ENCODE peak calls at places on chromosomes 4 and X, in nine cellular contexts. One of them, this sample, is unnamed.

GRCh38 chr4:133394971-133395627 is 246.0 kb downstream of the PCDH10 start:
- DNase-seq in sciatic nerve: no peak
- DNase-seq in AG10803: no peak
- DNase-seq in NCI-H2171 treated with DMSO at 0.1 percent for 48 hours: no peak
- DNase-seq in HEK293T: no peak
- DNase-seq in CD8-positive, alpha-beta T cell: no peak
- DNase-seq in activated CD4-positive, alpha-beta T cell treated with anti-CD3 and anti-CD28 coated beads, Interleukin-2, amount 50 U/mL, for 1 hour: no peak
- DNase-seq in NCI-H1436 treated with DMSO at 0.1 percent for 48 hours: no peak
- DNase-seq in esophagus muscularis mucosa: no peak
- DNase-seq in this sample: no peak

GRCh38 chrX:80806557-80806956 is 3.1 kb downstream of the BRWD3 start:
- DNase-seq in AG10803: no peak
- DNase-seq in HEK293T: no peak
- DNase-seq in CD8-positive, alpha-beta T cell: no peak
- DNase-seq in NCI-H1436 treated with DMSO at 0.1 percent for 48 hours: no peak
- DNase-seq in sciatic nerve: no peak
- DNase-seq in activated CD4-positive, alpha-beta T cell treated with anti-CD3 and anti-CD28 coated beads, Interleukin-2, amount 50 U/mL, for 1 hour: no peak
- DNase-seq in NCI-H2171 treated with DMSO at 0.1 percent for 48 hours: no peak
- DNase-seq in esophagus muscularis mucosa: no peak
- DNase-seq in this sample: no peak

GRCh38 chr4:40448875-40449274 is 113.7 kb downstream of the CHRNA9 start:
- DNase-seq in activated CD4-positive, alpha-beta T cell treated with anti-CD3 and anti-CD28 coated beads, Interleukin-2, amount 50 U/mL, for 1 hour: no peak
- DNase-seq in AG10803: no peak
- DNase-seq in HEK293T: no peak
- DNase-seq in NCI-H1436 treated with DMSO at 0.1 percent for 48 hours: no peak
- DNase-seq in CD8-positive, alpha-beta T cell: no peak
- DNase-seq in sciatic nerve: no peak
- DNase-seq in esophagus muscularis mucosa: no peak
- DNase-seq in NCI-H2171 treated with DMSO at 0.1 percent for 48 hours: no peak
- DNase-seq in this sample: no peak

GRCh38 chr4:27397886-27398285 is 537.2 kb downstream of the STIM2 start:
- DNase-seq in NCI-H2171 treated with DMSO at 0.1 percent for 48 hours: no peak
- DNase-seq in HEK293T: no peak
- DNase-seq in CD8-positive, alpha-beta T cell: no peak
- DNase-seq in AG10803: peak
- DNase-seq in activated CD4-positive, alpha-beta T cell treated with anti-CD3 and anti-CD28 coated beads, Interleukin-2, amount 50 U/mL, for 1 hour: no peak
- DNase-seq in NCI-H1436 treated with DMSO at 0.1 percent for 48 hours: no peak
- DNase-seq in sciatic nerve: no peak
- DNase-seq in esophagus muscularis mucosa: no peak
- DNase-seq in this sample: no peak

GRCh38 chr4:38889143-38889542 is 21.5 kb downstream of the FAM114A1 start:
- DNase-seq in NCI-H2171 treated with DMSO at 0.1 percent for 48 hours: no peak
- DNase-seq in activated CD4-positive, alpha-beta T cell treated with anti-CD3 and anti-CD28 coated beads, Interleukin-2, amount 50 U/mL, for 1 hour: no peak
- DNase-seq in CD8-positive, alpha-beta T cell: no peak
- DNase-seq in NCI-H1436 treated with DMSO at 0.1 percent for 48 hours: no peak
- DNase-seq in esophagus muscularis mucosa: no peak
- DNase-seq in AG10803: peak
- DNase-seq in HEK293T: no peak
- DNase-seq in sciatic nerve: no peak
- DNase-seq in this sample: no peak

GRCh38 chrX:24874604-24875247 is 141.0 kb downstream of the ARX start:
- DNase-seq in CD8-positive, alpha-beta T cell: no peak
- DNase-seq in esophagus muscularis mucosa: no peak
- DNase-seq in NCI-H1436 treated with DMSO at 0.1 percent for 48 hours: no peak
- DNase-seq in AG10803: no peak
- DNase-seq in sciatic nerve: no peak
- DNase-seq in activated CD4-positive, alpha-beta T cell treated with anti-CD3 and anti-CD28 coated beads, Interleukin-2, amount 50 U/mL, for 1 hour: no peak
- DNase-seq in HEK293T: no peak
- DNase-seq in NCI-H2171 treated with DMSO at 0.1 percent for 48 hours: no peak
- DNase-seq in this sample: no peak

GRCh38 chr4:7023901-7024300 is 19.3 kb upstream of the TADA2B start:
- DNase-seq in CD8-positive, alpha-beta T cell: no peak
- DNase-seq in AG10803: no peak
- DNase-seq in HEK293T: no peak
- DNase-seq in esophagus muscularis mucosa: no peak
- DNase-seq in activated CD4-positive, alpha-beta T cell treated with anti-CD3 and anti-CD28 coated beads, Interleukin-2, amount 50 U/mL, for 1 hour: no peak
- DNase-seq in NCI-H1436 treated with DMSO at 0.1 percent for 48 hours: no peak
- DNase-seq in NCI-H2171 treated with DMSO at 0.1 percent for 48 hours: no peak
- DNase-seq in sciatic nerve: no peak
- DNase-seq in this sample: no peak

GRCh38 chr4:152643153-152644035 is 36.4 kb downstream of the TMEM154 start:
- DNase-seq in activated CD4-positive, alpha-beta T cell treated with anti-CD3 and anti-CD28 coated beads, Interleukin-2, amount 50 U/mL, for 1 hour: no peak
- DNase-seq in esophagus muscularis mucosa: no peak
- DNase-seq in NCI-H1436 treated with DMSO at 0.1 percent for 48 hours: no peak
- DNase-seq in AG10803: no peak
- DNase-seq in CD8-positive, alpha-beta T cell: no peak
- DNase-seq in sciatic nerve: no peak
- DNase-seq in HEK293T: no peak
- DNase-seq in NCI-H2171 treated with DMSO at 0.1 percent for 48 hours: no peak
- DNase-seq in this sample: no peak

GRCh38 chr4:123495530-123495929 is 98.9 kb downstream of the SPRY1 start:
- DNase-seq in CD8-positive, alpha-beta T cell: no peak
- DNase-seq in esophagus muscularis mucosa: no peak
- DNase-seq in AG10803: no peak
- DNase-seq in NCI-H1436 treated with DMSO at 0.1 percent for 48 hours: no peak
- DNase-seq in HEK293T: no peak
- DNase-seq in activated CD4-positive, alpha-beta T cell treated with anti-CD3 and anti-CD28 coated beads, Interleukin-2, amount 50 U/mL, for 1 hour: no peak
- DNase-seq in NCI-H2171 treated with DMSO at 0.1 percent for 48 hours: no peak
- DNase-seq in sciatic nerve: no peak
- DNase-seq in this sample: no peak

GRCh38 chr4:75158451-75158850 is 225.5 kb downstream of the PARM1 start:
- DNase-seq in sciatic nerve: no peak
- DNase-seq in esophagus muscularis mucosa: no peak
- DNase-seq in NCI-H2171 treated with DMSO at 0.1 percent for 48 hours: no peak
- DNase-seq in HEK293T: no peak
- DNase-seq in activated CD4-positive, alpha-beta T cell treated with anti-CD3 and anti-CD28 coated beads, Interleukin-2, amount 50 U/mL, for 1 hour: no peak
- DNase-seq in AG10803: no peak
- DNase-seq in CD8-positive, alpha-beta T cell: no peak
- DNase-seq in NCI-H1436 treated with DMSO at 0.1 percent for 48 hours: no peak
- DNase-seq in this sample: no peak

GRCh38 chr4:13322681-13323101 is 161.4 kb downstream of the RAB28 start:
- DNase-seq in activated CD4-positive, alpha-beta T cell treated with anti-CD3 and anti-CD28 coated beads, Interleukin-2, amount 50 U/mL, for 1 hour: no peak
- DNase-seq in NCI-H1436 treated with DMSO at 0.1 percent for 48 hours: no peak
- DNase-seq in CD8-positive, alpha-beta T cell: no peak
- DNase-seq in AG10803: peak
- DNase-seq in HEK293T: no peak
- DNase-seq in NCI-H2171 treated with DMSO at 0.1 percent for 48 hours: no peak
- DNase-seq in esophagus muscularis mucosa: no peak
- DNase-seq in sciatic nerve: no peak
- DNase-seq in this sample: no peak

GRCh38 chr4:125739760-125740159 is 425.0 kb downstream of the FAT4 start:
- DNase-seq in activated CD4-positive, alpha-beta T cell treated with anti-CD3 and anti-CD28 coated beads, Interleukin-2, amount 50 U/mL, for 1 hour: no peak
- DNase-seq in esophagus muscularis mucosa: no peak
- DNase-seq in NCI-H1436 treated with DMSO at 0.1 percent for 48 hours: no peak
- DNase-seq in AG10803: peak
- DNase-seq in NCI-H2171 treated with DMSO at 0.1 percent for 48 hours: no peak
- DNase-seq in CD8-positive, alpha-beta T cell: no peak
- DNase-seq in sciatic nerve: no peak
- DNase-seq in HEK293T: no peak
- DNase-seq in this sample: no peak

GRCh38 chrX:22081475-22082092 is 49.5 kb downstream of the PHEX start:
- DNase-seq in HEK293T: peak
- DNase-seq in esophagus muscularis mucosa: no peak
- DNase-seq in NCI-H2171 treated with DMSO at 0.1 percent for 48 hours: no peak
- DNase-seq in NCI-H1436 treated with DMSO at 0.1 percent for 48 hours: no peak
- DNase-seq in CD8-positive, alpha-beta T cell: peak
- DNase-seq in sciatic nerve: peak
- DNase-seq in AG10803: peak
- DNase-seq in activated CD4-positive, alpha-beta T cell treated with anti-CD3 and anti-CD28 coated beads, Interleukin-2, amount 50 U/mL, for 1 hour: peak
- DNase-seq in this sample: no peak

GRCh38 chr4:101593666-101594065 is 196.9 kb upstream of the BANK1 start:
- DNase-seq in esophagus muscularis mucosa: no peak
- DNase-seq in NCI-H1436 treated with DMSO at 0.1 percent for 48 hours: no peak
- DNase-seq in AG10803: no peak
- DNase-seq in NCI-H2171 treated with DMSO at 0.1 percent for 48 hours: no peak
- DNase-seq in sciatic nerve: no peak
- DNase-seq in CD8-positive, alpha-beta T cell: no peak
- DNase-seq in activated CD4-positive, alpha-beta T cell treated with anti-CD3 and anti-CD28 coated beads, Interleukin-2, amount 50 U/mL, for 1 hour: no peak
- DNase-seq in HEK293T: no peak
- DNase-seq in this sample: no peak

GRCh38 chrX:86830685-86831084 is 682.4 kb downstream of the DACH2 start:
- DNase-seq in HEK293T: no peak
- DNase-seq in AG10803: no peak
- DNase-seq in CD8-positive, alpha-beta T cell: no peak
- DNase-seq in esophagus muscularis mucosa: no peak
- DNase-seq in NCI-H2171 treated with DMSO at 0.1 percent for 48 hours: no peak
- DNase-seq in sciatic nerve: no peak
- DNase-seq in NCI-H1436 treated with DMSO at 0.1 percent for 48 hours: no peak
- DNase-seq in activated CD4-positive, alpha-beta T cell treated with anti-CD3 and anti-CD28 coated beads, Interleukin-2, amount 50 U/mL, for 1 hour: no peak
- DNase-seq in this sample: no peak

This sample was measured in DMS79.